ENCODE peak calls at places on chromosomes 11 and 22, in five cellular contexts. W, J, Q, S and P are unnamed samples.

GRCh38 chr11:124801014-124801413 is 808 bp upstream of the MSANTD2 start:
- DNase-seq in W (no peak), J (no peak), Q (no peak), S (no peak), P (no peak)

GRCh38 chr11:12235945-12236743 is 125.8 kb downstream of the MICAL2 start:
- DNase-seq in W (peak), J (peak), Q (peak), S (peak), P (no peak)

GRCh38 chr11:117654856-117655255 is 142.2 kb downstream of the DSCAML1 start:
- DNase-seq in W (no peak), J (no peak), Q (no peak), S (peak), P (no peak)

GRCh38 chr22:40178417-40179409 is 988 bp downstream of the TNRC6B start:
- DNase-seq in W (no peak), J (peak), Q (peak), S (peak), P (no peak)

GRCh38 chr11:59787816-59788215 is 22.8 kb downstream of the MRPL16 start:
- DNase-seq in W (no peak), J (no peak), Q (no peak), S (no peak), P (no peak)

GRCh38 chr11:128207861-128208321 is 379.5 kb downstream of the ETS1 start:
- DNase-seq in W (no peak), J (no peak), Q (no peak), S (no peak), P (no peak)

GRCh38 chr22:50571264-50572175 is 6.7 kb downstream of the CPT1B start:
- DNase-seq in W (no peak), J (no peak), Q (no peak), S (no peak), P (no peak)

GRCh38 chr11:128735935-128736610 is 42.2 kb downstream of the FLI1 start:
- DNase-seq in W (no peak), J (no peak), Q (no peak), S (no peak), P (no peak)

GRCh38 chr11:117919326-117920275 is 9.6 kb downstream of the TMPRSS13 start:
- DNase-seq in W (no peak), J (no peak), Q (no peak), S (no peak), P (no peak)

GRCh38 chr11:57585301-57585700 is 12.2 kb upstream of the SERPING1 start:
- DNase-seq in W (no peak), J (no peak), Q (no peak), S (no peak), P (no peak)

GRCh38 chr11:202490-202889 is 4.7 kb downstream of the BET1L start:
- DNase-seq in W (no peak), J (no peak), Q (no peak), S (no peak), P (no peak)

GRCh38 chr22:48352086-48352911 is 1475.4 kb downstream of the BRD1 start:
- DNase-seq in W (no peak), J (no peak), Q (no peak), S (no peak), P (no peak)

GRCh38 chr11:62054484-62055121 is 69.2 kb upstream of the INCENP start:
- DNase-seq in W (no peak), J (no peak), Q (peak), S (peak), P (peak)

GRCh38 chr11:107956543-107956942 is 28.3 kb downstream of the RAB39A start:
- DNase-seq in W (no peak), J (no peak), Q (no peak), S (no peak), P (no peak)

GRCh38 chr11:94791216-94791889 is 23.2 kb downstream of the AMOTL1 start:
- DNase-seq in W (no peak), J (no peak), Q (no peak), S (no peak), P (no peak)

GRCh38 chr11:12717851-12718291 is 43.6 kb downstream of the TEAD1 start:
- DNase-seq in W (peak), J (no peak), Q (no peak), S (no peak), P (peak)

GRCh38 chr11:126268361-126268707 is 361 bp downstream of the SRPRA start:
- DNase-seq in W (no peak), J (no peak), Q (no peak), S (peak), P (no peak)

GRCh38 chr11:67632982-67633755 is 3.4 kb upstream of the NUDT8 start:
- DNase-seq in W (no peak), J (no peak), Q (no peak), S (no peak), P (no peak)